ENCODE peak calls at places on chromosomes 16 and 17, in nine cellular contexts. Y is neuronal stem cell; N is caudate nucleus; S is endothelial cell of umbilical vein; K is upper lobe of right lung; H is right lobe of liver; Z is CD4-positive, alpha-beta memory T cell; F is A673; U is CD8-positive, alpha-beta memory T cell. M is an unnamed sample.

GRCh38 chr17:30368896-30369720 is 9.6 kb upstream of the CPD start:
- DNase-seq in Y (no peak), N (no peak), S (no peak), K (no peak), H (no peak), Z (no peak), F (no peak), U (no peak), M (peak; percentile 6)

GRCh38 chr17:77364381-77364911 is 223.7 kb downstream of the SEC14L1 start:
- DNase-seq in Y (no peak), N (no peak), S (no peak), K (peak; percentile 56), H (peak; percentile 41), Z (no peak), F (no peak), U (no peak), M (no peak)

GRCh38 chr17:76528528-76529223 is 8.8 kb downstream of the CYGB start:
- DNase-seq in Y (no peak), N (no peak), S (no peak), K (no peak), H (no peak), Z (no peak), F (no peak), U (no peak), M (no peak)

GRCh38 chr17:76812248-76812647 is 56.0 kb upstream of the MGAT5B start:
- DNase-seq in Y (no peak), N (no peak), S (no peak), K (no peak), H (no peak), Z (no peak), F (no peak), U (no peak), M (no peak)

GRCh38 chr16:87897563-87898505 is 28.5 kb upstream of the SLC7A5 start:
- DNase-seq in Y (no peak), N (no peak), S (no peak), K (no peak), H (no peak), Z (no peak), F (no peak), U (peak; percentile 29), M (no peak)

GRCh38 chr17:36602030-36602737 is 801 bp downstream of the MRM1 start:
- DNase-seq in Y (no peak), N (no peak), S (peak; percentile 26), K (peak; percentile 65), H (no peak), Z (no peak), F (no peak), U (no peak), M (no peak)

GRCh38 chr16:65476556-65476955 is 354.7 kb upstream of the CDH11 start:
- DNase-seq in Y (no peak), N (no peak), S (no peak), K (no peak), H (no peak), Z (no peak), F (peak; percentile 34), U (no peak), M (no peak)

GRCh38 chr16:24717411-24717810 is 12.0 kb upstream of the TNRC6A start:
- DNase-seq in Y (no peak), N (no peak), S (no peak), K (no peak), H (no peak), Z (no peak), F (no peak), U (no peak), M (no peak)

GRCh38 chr16:57633383-57634064 is 5.1 kb downstream of the ADGRG1 start:
- DNase-seq in Y (no peak), N (no peak), S (no peak), K (no peak), H (no peak), Z (no peak), F (no peak), U (no peak), M (no peak)

GRCh38 chr17:45231481-45232116 is 9.9 kb downstream of the FMNL1 start:
- DNase-seq in Y (no peak), N (no peak), S (no peak), K (no peak), H (no peak), Z (no peak), F (no peak), U (no peak), M (no peak)

GRCh38 chr17:528253-528652 is 175.6 kb upstream of the RPH3AL start:
- DNase-seq in Y (no peak), N (no peak), S (no peak), K (no peak), H (no peak), Z (no peak), F (no peak), U (no peak), M (no peak)
- H3K27ac ChIP-seq in Y (no peak overlapping the region), N (no peak overlapping the region), S (no peak overlapping the region), K (no peak overlapping the region), H (no peak overlapping the region), Z (no peak overlapping the region), F (no peak overlapping the region), U (no peak overlapping the region), M (no peak overlapping the region)

DNA sequence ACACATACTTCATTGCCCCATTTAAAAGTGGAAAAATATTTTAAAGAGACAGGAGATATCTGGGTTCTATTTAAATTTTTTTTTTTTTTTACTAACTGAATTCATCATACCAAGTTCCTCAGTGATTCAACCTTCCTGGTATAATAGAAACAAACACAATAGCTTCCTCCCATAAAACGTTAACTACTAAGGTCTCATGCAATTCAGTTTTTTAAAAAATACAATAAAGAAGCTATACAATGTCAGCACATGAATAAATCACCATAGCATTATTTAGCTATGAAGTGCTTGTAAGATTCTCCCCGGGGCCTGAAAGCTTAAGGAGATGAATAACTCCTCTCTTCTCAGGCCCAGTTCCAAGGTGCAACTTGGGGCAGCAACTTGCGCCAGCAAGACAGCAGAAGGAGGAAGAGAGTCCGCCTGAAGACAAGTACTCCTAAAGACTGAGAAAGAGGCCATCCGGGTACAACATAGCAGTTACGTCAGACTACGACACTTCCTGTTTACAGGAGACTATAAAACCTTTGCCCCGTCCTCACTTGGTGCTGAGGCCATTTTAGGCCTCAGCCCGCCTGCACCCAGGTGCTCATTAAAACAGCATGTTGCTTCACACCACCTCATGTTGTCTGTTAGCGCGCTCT is 81.5 kb downstream of the MYO1D start:
- DNase-seq in Y (no peak), N (no peak), S (peak; percentile 81), K (no peak), H (no peak), Z (no peak), F (no peak), U (no peak), M (no peak)
- H3K27ac ChIP-seq in Y (no peak overlapping the region), N (no peak overlapping the region), S (peak overlapping the region; percentile 92), K (no peak overlapping the region), H (peak overlapping the region; percentile 55), Z (no peak overlapping the region), F (no peak overlapping the region), U (no peak overlapping the region), M (no peak overlapping the region)

GRCh38 chr16:68478526-68479249 is 30.4 kb upstream of the SMPD3 start:
- DNase-seq in Y (no peak), N (no peak), S (no peak), K (no peak), H (peak; percentile 89), Z (no peak), F (no peak), U (no peak), M (no peak)
- H3K27ac ChIP-seq in Y (peak overlapping the region; percentile 56), N (no peak overlapping the region), S (no peak overlapping the region), K (no peak overlapping the region), H (no peak overlapping the region), Z (no peak overlapping the region), F (no peak overlapping the region), U (no peak overlapping the region), M (no peak overlapping the region)

GRCh38 chr17:39716879-39717536 is 13.3 kb downstream of the MIEN1 start:
- DNase-seq in Y (no peak), N (no peak), S (no peak), K (no peak), H (peak; percentile 71), Z (no peak), F (no peak), U (no peak), M (no peak)

GRCh38 chr17:39717660-39718059 is 12.7 kb downstream of the MIEN1 start:
- DNase-seq in Y (no peak), N (no peak), S (no peak), K (no peak), H (no peak), Z (no peak), F (no peak), U (no peak), M (no peak)

GRCh38 chr17:39716073-39716818 is 14.1 kb downstream of the MIEN1 start:
- DNase-seq in Y (no peak), N (no peak), S (no peak), K (no peak), H (no peak), Z (no peak), F (no peak), U (no peak), M (no peak)

GRCh38 chr17:39714234-39714633 is 14.4 kb downstream of the ERBB2 start:
- DNase-seq in Y (no peak), N (no peak), S (no peak), K (no peak), H (no peak), Z (no peak), F (no peak), U (no peak), M (no peak)

DNA sequence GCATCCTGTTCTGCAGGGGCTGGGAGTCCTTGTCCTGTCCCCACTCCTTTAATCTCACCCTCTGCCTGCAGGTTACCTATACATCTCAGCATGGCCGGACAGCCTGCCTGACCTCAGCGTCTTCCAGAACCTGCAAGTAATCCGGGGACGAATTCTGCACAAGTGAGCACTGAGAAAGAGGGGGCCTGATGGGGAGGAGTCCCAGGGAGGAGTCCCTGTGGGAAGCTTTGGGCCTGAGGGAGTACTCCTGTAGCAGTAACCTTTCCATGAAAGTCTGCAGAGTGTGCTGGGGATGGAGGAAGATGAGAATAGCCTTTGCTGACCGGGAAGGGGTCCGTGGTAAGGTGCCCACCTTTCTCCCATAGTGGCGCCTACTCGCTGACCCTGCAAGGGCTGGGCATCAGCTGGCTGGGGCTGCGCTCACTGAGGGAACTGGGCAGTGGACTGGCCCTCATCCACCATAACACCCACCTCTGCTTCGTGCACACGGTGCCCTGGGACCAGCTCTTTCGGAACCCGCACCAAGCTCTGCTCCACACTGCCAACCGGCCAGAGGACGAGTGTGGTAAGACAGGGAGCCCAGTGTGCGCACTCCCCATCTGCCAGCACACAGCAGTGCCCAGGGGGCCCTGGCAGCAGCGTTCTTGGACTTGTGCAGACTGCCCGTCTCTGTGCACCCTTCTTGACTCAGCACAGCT is 14.8 kb downstream of the MIEN1 start:
- DNase-seq in Y (no peak), N (no peak), S (no peak), K (no peak), H (no peak), Z (no peak), F (no peak), U (no peak), M (no peak)
- H3K27ac ChIP-seq in Y (no peak overlapping the region), N (no peak overlapping the region), S (no peak overlapping the region), K (no peak overlapping the region), H (no peak overlapping the region), Z (no peak overlapping the region), F (no peak overlapping the region), U (no peak overlapping the region), M (no peak overlapping the region)

DNA sequence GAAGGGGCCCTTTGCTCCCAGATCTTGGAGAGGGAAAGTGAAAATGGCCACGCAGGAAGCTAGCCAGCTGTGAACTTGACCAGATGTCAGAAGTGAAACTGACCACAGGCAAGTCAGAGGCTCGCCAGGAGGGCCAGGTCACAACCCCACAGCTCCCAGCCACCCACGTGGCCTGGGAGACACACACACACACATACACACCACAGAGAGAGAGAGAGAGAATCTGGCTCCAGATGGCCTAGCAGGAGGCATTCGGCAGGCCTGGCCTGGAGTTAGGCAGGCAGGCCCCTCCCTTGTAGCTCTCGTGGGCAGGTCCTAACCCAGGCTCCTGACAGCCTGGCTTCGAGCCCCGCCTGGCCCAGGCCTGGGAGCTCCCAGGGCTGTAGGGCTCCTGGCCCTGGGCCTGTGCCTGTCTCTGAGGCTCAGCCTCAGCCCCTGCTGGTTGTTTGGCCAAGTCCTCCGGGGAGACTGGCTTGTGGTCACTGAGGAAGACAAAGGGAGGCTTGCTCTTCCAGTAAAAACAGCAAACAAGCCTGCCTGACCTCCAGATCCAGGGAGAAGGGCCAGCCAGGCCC is 20.2 kb downstream of the NGFR start:
- DNase-seq in Y (peak; percentile 57), N (peak; percentile 45), S (no peak), K (peak; percentile 85), H (peak; percentile 97), Z (no peak), F (no peak), U (no peak), M (peak; percentile 50)
- H3K27ac ChIP-seq in Y (peak overlapping the region; percentile 41), N (peak overlapping the region; percentile 48), S (no peak overlapping the region), K (peak overlapping the region; percentile 71), H (peak overlapping the region; percentile 90), Z (no peak overlapping the region), F (peak overlapping the region; percentile 31), U (no peak overlapping the region), M (peak overlapping the region; percentile 30)

M was measured in substantia nigra.